ENCODE peak calls at places on chromosomes 11 and 22, in seven cellular contexts. U is SW480, T is sciatic nerve, D is HT-29, Y is kidney glomerular epithelial cell, J is substantia nigra, S is cardiac septum. O is an unnamed sample.

GRCh38 chr22:26599505-26599904 is 9.6 kb upstream of the TPST2 start:
- DNase-seq in D (no peak), J (no peak), Y (no peak), S (no peak), T (no peak), U (no peak), O (no peak)

GRCh38 chr11:30889116-30889765 is 303.1 kb upstream of the MPPED2 start:
- DNase-seq in U (peak), D (no peak), J (no peak), S (no peak), T (no peak), Y (peak), O (no peak)

GRCh38 chr22:37797874-37798500 is 9.7 kb upstream of the GCAT start:
- DNase-seq in U (no peak), D (no peak), Y (no peak), S (no peak), T (no peak), J (no peak), O (no peak)

GRCh38 chr11:66841861-66842260 is 1.4 kb upstream of the RCE1 start:
- DNase-seq in T (no peak), S (peak), Y (no peak), J (no peak), U (no peak), D (no peak), O (peak)

GRCh38 chr11:35307221-35307621 is 112.1 kb downstream of the SLC1A2 start:
- DNase-seq in J (no peak), U (no peak), D (no peak), Y (no peak), T (no peak), S (no peak), O (no peak)

GRCh38 chr11:28566643-28567042 is 458.5 kb downstream of the METTL15 start:
- DNase-seq in S (peak), J (no peak), Y (peak), T (peak), D (no peak), U (no peak), O (no peak)

GRCh38 chr22:20873215-20873614 is 14.4 kb downstream of the SNAP29 start:
- DNase-seq in D (no peak), U (no peak), S (no peak), Y (no peak), J (no peak), T (no peak), O (no peak)

GRCh38 chr22:39845522-39845921 is 48.0 kb downstream of the ENTHD1 start:
- DNase-seq in T (no peak), D (no peak), J (no peak), S (no peak), U (no peak), Y (no peak), O (no peak)

GRCh38 chr11:11985954-11986949 is 22.2 kb downstream of the DKK3 start:
- DNase-seq in J (no peak), S (no peak), U (no peak), T (no peak), Y (no peak), D (no peak), O (peak)

GRCh38 chr11:105774899-105775298 is 165.0 kb downstream of the GRIA4 start:
- DNase-seq in U (no peak), T (no peak), Y (no peak), J (no peak), S (no peak), D (no peak), O (no peak)

GRCh38 chr22:46078241-46079092 is 71.9 kb upstream of the PPARA start:
- DNase-seq in U (peak), Y (peak), D (no peak), T (peak), J (peak), S (peak), O (peak)

GRCh38 chr11:33178443-33179154 is 17.3 kb upstream of the CSTF3 start:
- DNase-seq in Y (no peak), D (no peak), T (no peak), U (no peak), J (no peak), S (no peak), O (no peak)

GRCh38 chr11:3205261-3206127 is 13.1 kb downstream of the MRGPRG start:
- DNase-seq in J (no peak), D (no peak), T (no peak), U (no peak), S (no peak), Y (no peak), O (no peak)

GRCh38 chr11:109508943-109509342 is 87.0 kb downstream of the C11orf87 start:
- DNase-seq in S (no peak), D (no peak), Y (no peak), J (no peak), U (no peak), T (no peak), O (no peak)

GRCh38 chr11:86670179-86670578 is 2.2 kb downstream of the ME3 start:
- DNase-seq in J (no peak), Y (no peak), D (peak), T (no peak), U (no peak), S (no peak), O (no peak)

GRCh38 chr11:65384301-65384889 is 1.9 kb upstream of the SLC25A45 start:
- DNase-seq in T (no peak), U (no peak), J (no peak), S (no peak), D (no peak), Y (no peak), O (no peak)

GRCh38 chr11:33835143-33835878 is 56.6 kb downstream of the LMO2 start:
- DNase-seq in J (no peak), S (no peak), U (peak), Y (peak), T (no peak), D (peak), O (no peak)

GRCh38 chr11:126647735-126648134 is 292.2 kb downstream of the ST3GAL4 start:
- DNase-seq in S (no peak), Y (peak), D (no peak), U (peak), T (no peak), J (no peak), O (no peak)

GRCh38 chr11:33002143-33002542 is 13.5 kb upstream of the DEPDC7 start:
- DNase-seq in J (no peak), D (no peak), U (no peak), T (no peak), Y (no peak), S (no peak), O (no peak)

GRCh38 chr11:2517386-2518064 is 72.7 kb downstream of the KCNQ1 start:
- DNase-seq in U (no peak), J (no peak), T (peak), S (peak), Y (no peak), D (no peak), O (no peak)

GRCh38 chr11:62546244-62546936 is at the start of gene AHNAK:
- DNase-seq in T (peak), J (no peak), Y (peak), D (peak), S (peak), U (peak), O (peak)

GRCh38 chr11:2814751-2815150 is 70.8 kb downstream of the CDKN1C start:
- DNase-seq in D (no peak), U (no peak), J (no peak), S (no peak), Y (no peak), T (no peak), O (no peak)

GRCh38 chr22:36052505-36052941 is 23.9 kb upstream of the RBFOX2 start:
- DNase-seq in T (no peak), J (no peak), D (peak), Y (peak), S (no peak), U (peak), O (no peak)

O was measured in suprapubic skin.